ENCODE peak calls at places on chromosome 6, in six cellular contexts. W is A549, Z is right lobe of liver, T is IMR-90, B is ovary, A is prostate gland. U is an unnamed sample. For H3K4me1, the result is how much of the 10 kb centered on the place peaks cover.

GRCh38 chr6:7991536-7991935 is 72.7 kb downstream of the BLOC1S5 start:
- DNase-seq in W (no peak), Z (no peak), T (no peak), B (no peak), A (no peak), U (no peak)

GRCh38 chr6:131096786-131097185 is 33.7 kb upstream of the EPB41L2 start:
- DNase-seq in W (no peak), Z (no peak), T (no peak), B (no peak), A (no peak), U (no peak)

GRCh38 chr6:32852018-32852843 is 1.3 kb downstream of the TAP1 start:
- DNase-seq in W (no peak), Z (peak), T (no peak), B (peak), A (peak), U (peak)

GRCh38 chr6:136669299-136669699 is 119.1 kb upstream of the MAP7 start:
- DNase-seq in W (no peak), Z (no peak), T (peak), B (no peak), A (peak), U (no peak)

GRCh38 chr6:109834131-109834530 is 143.0 kb downstream of the FIG4 start:
- DNase-seq in W (no peak), Z (no peak), T (peak), B (no peak), A (no peak), U (no peak)

GRCh38 chr6:24536466-24536865 is 41.7 kb downstream of the ALDH5A1 start:
- DNase-seq in W (no peak), Z (no peak), T (no peak), B (no peak), A (no peak), U (no peak)

GRCh38 chr6:83065511-83066192 is at the start of gene UBE3D:
- DNase-seq in W (peak), Z (peak), T (peak), B (peak), A (peak), U (peak)

GRCh38 chr6:138655828-138656227 is 117.7 kb upstream of the CCDC28A start:
- DNase-seq in W (no peak), Z (no peak), T (no peak), B (no peak), A (no peak), U (no peak)

GRCh38 chr6:136037885-136038460 is 186.5 kb downstream of the PDE7B start:
- DNase-seq in W (no peak), Z (no peak), T (peak), B (peak), A (no peak), U (no peak)

GRCh38 chr6:56955171-56956155 is 556 bp downstream of the BEND6 start:
- DNase-seq in W (peak), Z (peak), T (peak), B (peak), A (peak), U (peak)

GRCh38 chr6:26122402-26122792 is 35.2 kb downstream of the HFE start:
- DNase-seq in W (no peak), Z (no peak), T (no peak), B (no peak), A (peak), U (no peak)

GRCh38 chr6:111793711-111794111 is 79.5 kb downstream of the FYN start:
- DNase-seq in W (no peak), Z (no peak), T (no peak), B (no peak), A (no peak), U (peak)

GRCh38 chr6:156700440-156701057 is 76.6 kb upstream of the ARID1B start:
- DNase-seq in W (no peak), Z (no peak), T (no peak), B (no peak), A (no peak), U (no peak)

GRCh38 chr6:163180874-163181541 is 233.5 kb upstream of the QKI start:
- DNase-seq in W (peak), Z (peak), T (no peak), B (no peak), A (peak), U (peak)

GRCh38 chr6:157813757-157814455 is 9.1 kb upstream of the SNX9 start:
- DNase-seq in W (no peak), Z (no peak), T (peak), B (peak), A (no peak), U (no peak)

GRCh38 chr6:87917861-87918260 is 129.8 kb upstream of the SPACA1 start:
- DNase-seq in W (no peak), Z (no peak), T (no peak), B (no peak), A (no peak), U (no peak)

GRCh38 chr6:131931063-131931745 is 20.0 kb downstream of the CCN2 start:
- DNase-seq in W (no peak), Z (no peak), T (peak), B (no peak), A (no peak), U (no peak)

GRCh38 chr6:104855507-104855906 is 4.2 kb downstream of the HACE1 start:
- DNase-seq in W (no peak), Z (no peak), T (peak), B (no peak), A (no peak), U (no peak)

GRCh38 chr6:77463308-77463880 is at the start of gene HTR1B:
- DNase-seq in W (no peak), Z (no peak), T (peak), B (no peak), A (no peak), U (peak)

GRCh38 chr6:1574083-1574761 is 35.5 kb upstream of the FOXC1 start:
- DNase-seq in W (no peak), Z (no peak), T (no peak), B (no peak), A (no peak), U (no peak)

GRCh38 chr6:143539723-143540122 is 28.2 kb upstream of the FUCA2 start:
- DNase-seq in W (no peak), Z (no peak), T (no peak), B (no peak), A (no peak), U (no peak)

GRCh38 chr6:95233879-95234278 is 343.5 kb upstream of the MANEA start:
- DNase-seq in W (no peak), Z (no peak), T (no peak), B (no peak), A (no peak), U (no peak)

GRCh38 chr6:158158748-158159147 is 9.3 kb downstream of the SERAC1 start:
- DNase-seq in W (no peak), Z (no peak), T (peak), B (no peak), A (no peak), U (no peak)

GRCh38 chr6:53484409-53485280 is 60.3 kb downstream of the GCLC start:
- DNase-seq in W (no peak), Z (no peak), T (peak), B (peak), A (peak), U (peak)

GRCh38 chr6:159761135-159761872 is 541 bp upstream of the ACAT2 start:
- DNase-seq in W (no peak), Z (peak), T (no peak), B (peak), A (peak), U (peak)

GRCh38 chr6:137145421-137145820 is 28.0 kb downstream of the IL22RA2 start:
- DNase-seq in W (no peak), Z (no peak), T (no peak), B (no peak), A (no peak), U (no peak)

GRCh38 chr6:164014716-164015484 is 600.4 kb downstream of the QKI start:
- DNase-seq in W (no peak), Z (no peak), T (no peak), B (no peak), A (no peak), U (no peak)

GRCh38 chr6:42030585-42031506 is 19.5 kb upstream of the TAF8 start:
- DNase-seq in W (no peak), Z (no peak), T (no peak), B (peak), A (no peak), U (no peak)

GRCh38 chr6:26216886-26217713 is 129.9 kb downstream of the HFE start:
- DNase-seq in W (no peak), Z (peak), T (peak), B (peak), A (peak), U (peak)

GRCh38 chr6:11128608-11129007 is 17.1 kb upstream of the ERVFRD-1 start:
- DNase-seq in W (no peak), Z (no peak), T (no peak), B (no peak), A (no peak), U (no peak)

GRCh38 chr6:6995328-6995727 is 112.4 kb upstream of the RREB1 start:
- DNase-seq in W (no peak), Z (no peak), T (peak), B (no peak), A (no peak), U (no peak)

GRCh38 chr6:13421425-13422057 is 65.9 kb downstream of the GFOD1 start:
- DNase-seq in W (no peak), Z (no peak), T (no peak), B (no peak), A (no peak), U (no peak)

GRCh38 chr6:158285321-158285960 is 26.8 kb upstream of the TULP4 start:
- DNase-seq in W (no peak), Z (no peak), T (peak), B (no peak), A (no peak), U (no peak)

GRCh38 chr6:11229267-11230043 is 3.0 kb downstream of the NEDD9 start:
- DNase-seq in W (no peak), Z (no peak), T (no peak), B (no peak), A (peak), U (no peak)

GRCh38 chr6:21201673-21202430 is 391.7 kb upstream of the SOX4 start:
- DNase-seq in W (no peak), Z (no peak), T (no peak), B (no peak), A (no peak), U (no peak)

GRCh38 chr6:133463789-133464188 is 222.6 kb downstream of the EYA4 start:
- DNase-seq in W (no peak), Z (no peak), T (no peak), B (no peak), A (no peak), U (no peak)

GRCh38 chr6:162962093-162962492 is 234.3 kb downstream of the PACRG start:
- DNase-seq in W (no peak), Z (no peak), T (peak), B (no peak), A (no peak), U (no peak)

GRCh38 chr6:52352239-52353008 is 9.5 kb upstream of the PAQR8 start:
- DNase-seq in W (peak), Z (no peak), T (peak), B (no peak), A (peak), U (peak)

GRCh38 chr6:82484001-82484400 is 120.4 kb downstream of the TPBG start:
- DNase-seq in W (no peak), Z (no peak), T (no peak), B (no peak), A (no peak), U (no peak)

DNA sequence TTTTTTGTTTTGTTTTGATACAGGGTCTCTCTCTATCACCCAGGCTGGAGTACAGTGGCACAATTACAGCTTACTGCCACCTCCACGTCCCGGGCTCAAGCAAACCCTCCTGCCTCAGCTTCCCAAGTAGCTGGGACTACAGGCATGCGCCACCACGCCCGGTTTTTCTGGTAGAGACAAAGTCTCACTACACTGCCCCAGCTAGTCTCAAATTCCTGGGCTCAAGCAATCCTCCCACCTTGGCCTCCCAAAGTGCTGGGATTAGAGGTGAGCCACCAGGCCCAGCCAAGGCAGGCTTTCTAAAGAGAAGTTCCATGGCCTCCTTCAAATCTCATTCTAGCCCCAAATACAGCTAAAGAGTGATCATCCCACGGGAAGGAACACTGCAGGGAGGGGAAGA is 5.2 kb downstream of the MCCD1 start:
- DNase-seq in W (no peak), Z (no peak), T (no peak), B (no peak), A (no peak), U (no peak)
- TF ChIP-seq POLR2A in W (no peak), Z (no peak), T (no peak), B (no peak), A (no peak), U (no peak)

GRCh38 chr6:16146028-16146427 is 17.1 kb downstream of the MYLIP start:
- DNase-seq in W (no peak), Z (no peak), T (no peak), B (no peak), A (no peak), U (no peak)
- H3K4me1 ChIP-seq in W (under half), Z (under half), T (under half), B (under half), A (under half), U (under half)

DNA sequence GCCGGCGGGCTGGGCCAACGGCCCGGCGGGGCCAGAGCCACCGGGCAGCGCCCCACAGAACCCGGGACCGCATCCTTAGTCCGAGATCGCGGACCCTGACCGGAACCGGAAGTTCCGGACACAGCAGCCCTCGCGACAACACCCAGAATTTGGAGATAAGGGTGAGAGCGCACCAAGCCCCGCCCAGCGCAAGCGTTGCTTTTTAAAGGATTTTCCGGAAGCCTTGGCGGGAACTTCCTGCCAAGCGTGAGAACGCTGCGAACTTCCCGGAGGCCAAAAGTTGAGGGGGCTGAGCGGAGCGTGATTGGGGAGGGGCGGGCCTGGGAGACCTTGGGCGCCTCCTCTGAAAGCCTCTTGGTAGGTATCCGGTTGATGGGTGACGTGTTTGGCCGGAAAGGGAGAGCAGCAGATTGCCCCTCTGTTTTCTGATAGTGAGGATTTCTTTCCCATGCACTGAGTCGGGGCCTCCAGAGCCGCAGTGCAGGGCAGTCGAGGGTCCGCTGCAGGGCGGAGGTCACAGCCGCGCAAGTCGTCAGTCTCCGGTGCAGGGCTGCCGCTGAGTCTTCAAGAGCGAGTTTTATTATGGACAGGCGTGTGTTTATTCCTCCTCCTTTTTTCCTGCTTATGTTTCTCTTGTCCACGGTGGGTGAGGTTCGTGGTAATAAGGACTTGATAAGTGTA is at the start of gene MTRF1L:
- DNase-seq in W (peak), Z (peak), T (peak), B (peak), A (peak), U (peak)
- TF ChIP-seq POLR2A in W (no peak), Z (peak), T (peak), B (peak), A (peak), U (peak)

GRCh38 chr6:116374586-116374985 is 3.8 kb downstream of the DSE start:
- DNase-seq in W (no peak), Z (no peak), T (no peak), B (no peak), A (no peak), U (no peak)
- H3K4me1 ChIP-seq in W (under half), Z (under half), T (under half), B (under half), A (under half), U (under half)

GRCh38 chr6:151388997-151389639 is 2.2 kb downstream of the ZBTB2 start:
- DNase-seq in W (no peak), Z (no peak), T (no peak), B (no peak), A (no peak), U (no peak)

GRCh38 chr6:151391471-151392428 is at the start of gene ZBTB2:
- DNase-seq in W (peak), Z (peak), T (peak), B (peak), A (peak), U (peak)

GRCh38 chr6:151390276-151391020 is 911 bp downstream of the ZBTB2 start:
- DNase-seq in W (peak), Z (peak), T (peak), B (peak), A (peak), U (peak)

GRCh38 chr6:151391021-151391470 is 313 bp downstream of the ZBTB2 start:
- DNase-seq in W (peak), Z (peak), T (peak), B (peak), A (peak), U (peak)

GRCh38 chr6:151389640-151390275 is 1.6 kb downstream of the ZBTB2 start:
- DNase-seq in W (peak), Z (peak), T (peak), B (peak), A (peak), U (peak)
- TF ChIP-seq POLR2A in W (peak), Z (peak), T (peak), B (no peak), A (peak), U (no peak)

U was measured in stomach.